ENCODE peak calls at places on chromosomes 7 and 10, in six cellular contexts. U is T-cell; W is CD4-positive, alpha-beta T cell; D is coronary artery; G is mesenteric fat pad; T is H1. E is an unnamed sample.

GRCh38 chr7:55887786-55888185 is 530 bp downstream of the ZNF713 start:
- DNase-seq in W (no peak), T (no peak), U (no peak), G (no peak), D (no peak), E (peak; percentile 66)

GRCh38 chr7:24381919-24382505 is 98.0 kb downstream of the NPY start:
- DNase-seq in D (no peak), G (no peak), T (no peak), W (no peak), U (no peak), E (peak; percentile 83)

GRCh38 chr7:104895851-104896236 is 118.2 kb upstream of the KMT2E start:
- DNase-seq in T (no peak), U (no peak), D (no peak), G (no peak), W (no peak), E (no peak)

GRCh38 chr10:113329121-113329596 is 223.7 kb upstream of the HABP2 start:
- DNase-seq in G (no peak), D (no peak), T (no peak), U (no peak), W (no peak), E (peak; percentile 5)

GRCh38 chr10:110610308-110610774 is 33.8 kb upstream of the RBM20 start:
- DNase-seq in U (peak; percentile 13), W (peak; percentile 40), D (no peak), T (peak; percentile 51), G (no peak), E (peak; percentile 79)

GRCh38 chr10:11832042-11832441 is 8.9 kb downstream of the PROSER2 start:
- DNase-seq in D (no peak), G (no peak), T (no peak), W (no peak), U (no peak), E (no peak)

GRCh38 chr10:59864141-59864962 is 42.0 kb downstream of the CCDC6 start:
- DNase-seq in D (no peak), G (no peak), U (no peak), W (no peak), T (no peak), E (no peak)

GRCh38 chr10:23695825-23696420 is 257.0 kb downstream of the OTUD1 start:
- DNase-seq in G (no peak), W (no peak), T (no peak), D (no peak), U (no peak), E (peak; percentile 60)

GRCh38 chr10:50625663-50626062 is 1.9 kb upstream of the SGMS1 start:
- DNase-seq in W (no peak), U (no peak), G (no peak), T (no peak), D (no peak), E (peak; percentile 57)